ENCODE peak calls at places on chromosomes 3 and 15, in five cellular contexts. B is spleen, Q is heart left ventricle, C is IMR-90, R is stomach. H is an unnamed sample. For H3K36me3, the result is how much of the 10 kb centered on the place peaks cover.

GRCh38 chr3:152842423-152842822 is 7.5 kb downstream of the P2RY1 start:
- DNase-seq in R (no peak), C (no peak), B (no peak), Q (no peak), H (no peak)

GRCh38 chr3:195103623-195104022 is 167.3 kb downstream of the XXYLT1 start:
- DNase-seq in B (peak), R (no peak), C (no peak), Q (no peak), H (no peak)

GRCh38 chr3:104586344-104586743 is 780.4 kb upstream of the ALCAM start:
- DNase-seq in B (no peak), Q (no peak), R (no peak), C (no peak), H (no peak)

GRCh38 chr3:57079221-57079831 is 18.9 kb downstream of the SPATA12 start:
- DNase-seq in Q (peak), B (peak), R (peak), C (no peak), H (peak)

GRCh38 chr3:14602006-14602803 is 49.4 kb upstream of the CCDC174 start:
- DNase-seq in Q (no peak), C (no peak), R (no peak), B (no peak), H (no peak)

GRCh38 chr3:38925351-38925750 is 109.3 kb upstream of the SCN10A start:
- DNase-seq in C (no peak), Q (no peak), R (no peak), B (no peak), H (no peak)

GRCh38 chr15:51366911-51367310 is 25.5 kb downstream of the GLDN start:
- DNase-seq in B (no peak), C (peak), R (peak), Q (peak), H (peak)

GRCh38 chr15:42373936-42374335 is 14.6 kb downstream of the CAPN3 start:
- DNase-seq in R (no peak), C (no peak), B (no peak), Q (no peak), H (no peak)

GRCh38 chr15:78427985-78428384 is 10.0 kb upstream of the IREB2 start:
- DNase-seq in Q (no peak), C (no peak), B (no peak), R (no peak), H (no peak)

GRCh38 chr15:56757884-56758283 is 24.6 kb upstream of the ZNF280D start:
- DNase-seq in Q (no peak), C (no peak), R (no peak), B (no peak), H (no peak)

GRCh38 chr3:150970665-150971327 is 1.7 kb downstream of the CLRN1 start:
- DNase-seq in B (no peak), C (peak), Q (no peak), R (no peak), H (no peak)

GRCh38 chr3:67077656-67078055 is 79.5 kb downstream of the KBTBD8 start:
- DNase-seq in Q (no peak), B (no peak), R (no peak), C (peak), H (no peak)

DNA sequence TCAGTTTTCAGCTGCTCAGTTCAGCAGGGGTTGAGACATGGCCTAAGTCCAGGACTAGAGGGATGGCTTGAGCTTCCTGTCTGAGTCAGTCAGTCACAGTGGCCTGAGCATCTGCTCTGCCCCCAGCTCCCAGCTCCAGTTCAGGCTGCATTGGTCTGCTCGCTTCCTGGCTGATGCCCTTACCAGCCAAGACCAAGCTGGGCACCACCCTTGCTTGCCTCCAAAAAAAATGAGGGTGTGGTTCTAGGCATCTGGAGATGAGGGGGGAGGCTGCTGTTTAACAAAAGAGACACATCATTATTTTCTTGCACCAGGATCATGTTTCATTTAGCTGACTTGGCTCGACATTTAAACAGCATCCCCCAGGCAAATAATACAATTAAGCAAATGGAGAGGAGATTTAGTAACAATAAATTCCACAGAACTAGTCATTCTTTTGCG is 70.7 kb downstream of the WNT5A start:
- DNase-seq in R (no peak), Q (no peak), B (no peak), C (peak), H (no peak)
- TF ChIP-seq POLR2A in R (no peak), Q (no peak), B (no peak), C (no peak), H (no peak)

GRCh38 chr15:86676002-86676401 is 596.3 kb downstream of the AGBL1 start:
- DNase-seq in Q (no peak), R (no peak), C (no peak), B (no peak), H (no peak)
- H3K36me3 ChIP-seq in Q (under half), R (under half), C (under half), B (under half), H (under half)

GRCh38 chr3:177345049-177345972 is 148.0 kb upstream of the TBL1XR1 start:
- DNase-seq in C (peak), B (peak), R (peak), Q (peak), H (peak)
- TF ChIP-seq POLR2A in C (no peak), B (no peak), R (no peak), Q (no peak), H (no peak)

GRCh38 chr3:83003917-83004316 is 1242.5 kb upstream of the GBE1 start:
- DNase-seq in C (no peak), B (no peak), Q (no peak), R (no peak), H (no peak)
- H3K36me3 ChIP-seq in C (under half), B (under half), Q (under half), R (under half), H (under half)